ENCODE peak calls at places on chromosomes 11 and 22, in six cellular contexts. O is DMS153; U is stimulated activated CD4-positive, alpha-beta T cell treated with anti-CD3 and anti-CD28 coated beads, Interleukin-15, amount 100 ng/mL, for 24 hours; G is nephron progenitor cell; R is A172; T is dorsolateral prefrontal cortex. Y is an unnamed sample.

GRCh38 chr11:100396281-100396680 is 290.8 kb upstream of the ARHGAP42 start:
- DNase-seq in O (no peak), U (no peak), G (no peak), R (no peak), T (no peak), Y (no peak)

GRCh38 chr11:34907934-34908593 is 8.1 kb downstream of the APIP start:
- DNase-seq in O (no peak), U (no peak), G (no peak), R (no peak), T (no peak), Y (no peak)

GRCh38 chr11:65590240-65590738 is 5.3 kb downstream of the KCNK7 start:
- DNase-seq in O (no peak), U (no peak), G (no peak), R (no peak), T (no peak), Y (no peak)

GRCh38 chr22:25484498-25484897 is 80.0 kb upstream of the GRK3 start:
- DNase-seq in O (no peak), U (peak), G (no peak), R (no peak), T (no peak), Y (no peak)

GRCh38 chr11:3180869-3181268 is 15.8 kb upstream of the OSBPL5 start:
- DNase-seq in O (no peak), U (no peak), G (no peak), R (no peak), T (no peak), Y (no peak)

GRCh38 chr11:30859709-30860108 is 273.6 kb upstream of the MPPED2 start:
- DNase-seq in O (no peak), U (no peak), G (peak), R (no peak), T (no peak), Y (no peak)

GRCh38 chr22:24542641-24543040 is 12.3 kb downstream of the GUCD1 start:
- DNase-seq in O (no peak), U (no peak), G (no peak), R (no peak), T (peak), Y (no peak)

GRCh38 chr22:44458044-44459020 is 39.7 kb downstream of the RTL6 start:
- DNase-seq in O (no peak), U (no peak), G (no peak), R (no peak), T (no peak), Y (no peak)

GRCh38 chr22:43408009-43408408 is 3.8 kb upstream of the MPPED1 start:
- DNase-seq in O (no peak), U (no peak), G (no peak), R (no peak), T (no peak), Y (no peak)

GRCh38 chr22:21624120-21624879 is 5.5 kb downstream of the YDJC start:
- DNase-seq in O (no peak), U (peak), G (peak), R (no peak), T (peak), Y (no peak)

GRCh38 chr11:93606721-93607120 is 54.8 kb upstream of the CEP295 start:
- DNase-seq in O (no peak), U (no peak), G (no peak), R (no peak), T (no peak), Y (no peak)

GRCh38 chr11:844693-845644 is 2.3 kb downstream of the TSPAN4 start:
- DNase-seq in O (no peak), U (no peak), G (peak), R (peak), T (no peak), Y (peak)

Y was measured in C1 segment of cervical spinal cord.